ENCODE peak calls at places on chromosomes 2 and 18, in five cellular contexts. One of them, this sample, is unnamed.

GRCh38 chr2:101872480-101872879 is 119.3 kb upstream of the IL1R2 start:
- DNase-seq in DMS79: no peak
- DNase-seq in epithelial cell of esophagus: no peak
- DNase-seq in tibial nerve: no peak
- DNase-seq in suprapubic skin: no peak
- DNase-seq in this sample: no peak

GRCh38 chr2:101893676-101894381 is 97.9 kb upstream of the IL1R2 start:
- DNase-seq in epithelial cell of esophagus: no peak
- DNase-seq in tibial nerve: no peak
- DNase-seq in suprapubic skin: no peak
- DNase-seq in DMS79: no peak
- DNase-seq in this sample: no peak

GRCh38 chr18:457120-457519 is 43.4 kb downstream of the COLEC12 start:
- DNase-seq in DMS79: no peak
- DNase-seq in suprapubic skin: no peak
- DNase-seq in epithelial cell of esophagus: no peak
- DNase-seq in tibial nerve: peak; percentile 64
- DNase-seq in this sample: no peak

GRCh38 chr2:104406273-104406726 is 447.6 kb upstream of the POU3F3 start:
- DNase-seq in tibial nerve: no peak
- DNase-seq in suprapubic skin: no peak
- DNase-seq in epithelial cell of esophagus: peak; percentile 14
- DNase-seq in DMS79: peak; percentile 21
- DNase-seq in this sample: no peak

GRCh38 chr2:97995026-97995733 is 568 bp downstream of the TMEM131 start:
- DNase-seq in DMS79: no peak
- DNase-seq in epithelial cell of esophagus: peak; percentile 42
- DNase-seq in suprapubic skin: no peak
- DNase-seq in tibial nerve: no peak
- DNase-seq in this sample: peak; percentile 45

GRCh38 chr2:235112365-235112764 is 160.5 kb downstream of the SH3BP4 start:
- DNase-seq in tibial nerve: no peak
- DNase-seq in suprapubic skin: no peak
- DNase-seq in epithelial cell of esophagus: no peak
- DNase-seq in DMS79: no peak
- DNase-seq in this sample: no peak

GRCh38 chr2:31387850-31388249 is 26.7 kb downstream of the XDH start:
- DNase-seq in epithelial cell of esophagus: no peak
- DNase-seq in DMS79: no peak
- DNase-seq in suprapubic skin: no peak
- DNase-seq in tibial nerve: no peak
- DNase-seq in this sample: no peak

GRCh38 chr2:226738191-226738820 is 61.3 kb downstream of the IRS1 start:
- DNase-seq in DMS79: no peak
- DNase-seq in suprapubic skin: no peak
- DNase-seq in tibial nerve: no peak
- DNase-seq in epithelial cell of esophagus: peak; percentile 34
- DNase-seq in this sample: no peak

GRCh38 chr18:60623331-60623730 is 250.8 kb upstream of the MC4R start:
- DNase-seq in suprapubic skin: no peak
- DNase-seq in DMS79: no peak
- DNase-seq in tibial nerve: no peak
- DNase-seq in epithelial cell of esophagus: no peak
- DNase-seq in this sample: no peak

GRCh38 chr2:66469219-66469902 is 34.4 kb downstream of the MEIS1 start:
- DNase-seq in tibial nerve: no peak
- DNase-seq in suprapubic skin: no peak
- DNase-seq in DMS79: no peak
- DNase-seq in epithelial cell of esophagus: no peak
- DNase-seq in this sample: no peak

GRCh38 chr18:79524181-79525078 is 128.7 kb downstream of the NFATC1 start:
- DNase-seq in epithelial cell of esophagus: no peak
- DNase-seq in DMS79: no peak
- DNase-seq in suprapubic skin: no peak
- DNase-seq in tibial nerve: no peak
- DNase-seq in this sample: no peak

GRCh38 chr2:46249654-46250053 is 47.6 kb upstream of the EPAS1 start:
- DNase-seq in tibial nerve: no peak
- DNase-seq in DMS79: no peak
- DNase-seq in epithelial cell of esophagus: no peak
- DNase-seq in suprapubic skin: no peak
- DNase-seq in this sample: no peak

GRCh38 chr2:235860111-235860510 is 308.1 kb downstream of the GBX2 start:
- DNase-seq in DMS79: no peak
- DNase-seq in tibial nerve: no peak
- DNase-seq in suprapubic skin: no peak
- DNase-seq in epithelial cell of esophagus: no peak
- DNase-seq in this sample: no peak

GRCh38 chr2:144083211-144083610 is 436.7 kb downstream of the ZEB2 start:
- DNase-seq in suprapubic skin: no peak
- DNase-seq in epithelial cell of esophagus: peak; percentile 83
- DNase-seq in tibial nerve: no peak
- DNase-seq in DMS79: no peak
- DNase-seq in this sample: peak; percentile 2

GRCh38 chr18:23977709-23978483 is 36.7 kb upstream of the TTC39C start:
- DNase-seq in tibial nerve: no peak
- DNase-seq in suprapubic skin: no peak
- DNase-seq in DMS79: no peak
- DNase-seq in epithelial cell of esophagus: no peak
- DNase-seq in this sample: no peak

GRCh38 chr2:239128706-239129105 is 272.1 kb downstream of the HDAC4 start:
- DNase-seq in tibial nerve: no peak
- DNase-seq in suprapubic skin: no peak
- DNase-seq in epithelial cell of esophagus: no peak
- DNase-seq in DMS79: no peak
- DNase-seq in this sample: no peak

GRCh38 chr18:43665239-43665788 is 388.0 kb upstream of the SYT4 start:
- DNase-seq in tibial nerve: no peak
- DNase-seq in epithelial cell of esophagus: peak; percentile 88
- DNase-seq in DMS79: no peak
- DNase-seq in suprapubic skin: no peak
- DNase-seq in this sample: no peak

GRCh38 chr18:73807551-73808192 is 340.0 kb downstream of the FBXO15 start:
- DNase-seq in suprapubic skin: no peak
- DNase-seq in epithelial cell of esophagus: no peak
- DNase-seq in tibial nerve: no peak
- DNase-seq in DMS79: no peak
- DNase-seq in this sample: no peak

GRCh38 chr18:57469884-57470283 is 34.7 kb downstream of the ONECUT2 start:
- DNase-seq in DMS79: no peak
- DNase-seq in epithelial cell of esophagus: no peak
- DNase-seq in tibial nerve: no peak
- DNase-seq in suprapubic skin: no peak
- DNase-seq in this sample: no peak

GRCh38 chr2:145186303-145186702 is 666.4 kb upstream of the ZEB2 start:
- DNase-seq in tibial nerve: peak; percentile 50
- DNase-seq in suprapubic skin: no peak
- DNase-seq in epithelial cell of esophagus: no peak
- DNase-seq in DMS79: no peak
- DNase-seq in this sample: no peak

GRCh38 chr2:192288290-192288689 is 93.6 kb upstream of the TMEFF2 start:
- DNase-seq in tibial nerve: no peak
- DNase-seq in DMS79: no peak
- DNase-seq in epithelial cell of esophagus: no peak
- DNase-seq in suprapubic skin: no peak
- DNase-seq in this sample: no peak

GRCh38 chr2:204749319-204749718 is 204.0 kb downstream of the PARD3B start:
- DNase-seq in suprapubic skin: no peak
- DNase-seq in DMS79: no peak
- DNase-seq in tibial nerve: no peak
- DNase-seq in epithelial cell of esophagus: peak; percentile 34
- DNase-seq in this sample: no peak

GRCh38 chr2:204019572-204020501 is 83.3 kb downstream of the ICOS start:
- DNase-seq in tibial nerve: no peak
- DNase-seq in suprapubic skin: no peak
- DNase-seq in epithelial cell of esophagus: peak; percentile 98
- DNase-seq in DMS79: no peak
- DNase-seq in this sample: peak; percentile 41

GRCh38 chr18:28178720-28179119 is 1.8 kb upstream of the CDH2 start:
- DNase-seq in tibial nerve: no peak
- DNase-seq in suprapubic skin: no peak
- DNase-seq in DMS79: no peak
- DNase-seq in epithelial cell of esophagus: peak; percentile 6
- DNase-seq in this sample: no peak

GRCh38 chr2:149924549-149925213 is 337.1 kb upstream of the MMADHC start:
- DNase-seq in epithelial cell of esophagus: peak; percentile 56
- DNase-seq in suprapubic skin: no peak
- DNase-seq in DMS79: no peak
- DNase-seq in tibial nerve: no peak
- DNase-seq in this sample: no peak

GRCh38 chr2:120395686-120396518 is 50.0 kb downstream of the INHBB start:
- DNase-seq in epithelial cell of esophagus: no peak
- DNase-seq in DMS79: peak; percentile 88
- DNase-seq in tibial nerve: no peak
- DNase-seq in suprapubic skin: peak; percentile 35
- DNase-seq in this sample: peak; percentile 64

GRCh38 chr2:55056024-55056521 is 5.8 kb upstream of the RTN4 start:
- DNase-seq in suprapubic skin: no peak
- DNase-seq in tibial nerve: peak; percentile 51
- DNase-seq in DMS79: no peak
- DNase-seq in epithelial cell of esophagus: peak; percentile 29
- DNase-seq in this sample: peak; percentile 12

GRCh38 chr2:69340101-69340775 is 46.8 kb downstream of the GFPT1 start:
- DNase-seq in tibial nerve: no peak
- DNase-seq in epithelial cell of esophagus: no peak
- DNase-seq in DMS79: no peak
- DNase-seq in suprapubic skin: no peak
- DNase-seq in this sample: no peak

GRCh38 chr18:2890606-2891005 is 43.8 kb downstream of the EMILIN2 start:
- DNase-seq in tibial nerve: no peak
- DNase-seq in epithelial cell of esophagus: no peak
- DNase-seq in DMS79: no peak
- DNase-seq in suprapubic skin: peak; percentile 50
- DNase-seq in this sample: no peak

GRCh38 chr2:60764736-60765534 is 8.9 kb downstream of the PAPOLG start:
- DNase-seq in tibial nerve: no peak
- DNase-seq in suprapubic skin: no peak
- DNase-seq in DMS79: no peak
- DNase-seq in epithelial cell of esophagus: peak; percentile 22
- DNase-seq in this sample: no peak

GRCh38 chr2:95265182-95265581 is 9.1 kb upstream of the PROM2 start:
- DNase-seq in tibial nerve: no peak
- DNase-seq in suprapubic skin: no peak
- DNase-seq in DMS79: no peak
- DNase-seq in epithelial cell of esophagus: no peak
- DNase-seq in this sample: no peak

GRCh38 chr18:78393463-78393862 is 586.2 kb upstream of the SALL3 start:
- DNase-seq in suprapubic skin: no peak
- DNase-seq in DMS79: no peak
- DNase-seq in tibial nerve: no peak
- DNase-seq in epithelial cell of esophagus: no peak
- DNase-seq in this sample: no peak